ENCODE peak calls at places on chromosomes 11 and 22, in ten cellular contexts. V is GM23338, I is brain microvascular endothelial cell, J is astrocyte of the spinal cord, L is RWPE1, K is GM13977, R is tibial nerve, Z is neural crest cell, P is suprapubic skin, S is left ventricle myocardium inferior. Y is an unnamed sample.

GRCh38 chr11:67416416-67417335 is 1.2 kb downstream of the CARNS1 start:
- DNase-seq in K (no peak), J (peak; percentile 13), V (peak; percentile 36), R (no peak), Z (no peak), S (no peak), P (no peak), L (no peak), I (no peak), Y (no peak)

GRCh38 chr11:93487032-93487483 is 56.1 kb downstream of the SMCO4 start:
- DNase-seq in P (no peak), L (no peak), I (no peak), S (no peak), J (no peak), Z (no peak), R (no peak), V (no peak), K (no peak), Y (no peak)

GRCh38 chr11:86162257-86162656 is 82.3 kb upstream of the EED start:
- DNase-seq in S (peak; percentile 34), K (no peak), L (no peak), Z (no peak), V (no peak), P (no peak), J (peak; percentile 86), I (peak; percentile 88), R (no peak), Y (peak; percentile 39)

GRCh38 chr22:39382410-39382809 is 17.2 kb upstream of the TAB1 start:
- DNase-seq in J (no peak), V (no peak), L (no peak), Z (no peak), R (no peak), P (no peak), I (no peak), K (peak; percentile 78), S (no peak), Y (no peak)

GRCh38 chr11:108679045-108679444 is 14.2 kb downstream of the DDX10 start:
- DNase-seq in V (no peak), P (no peak), J (no peak), I (no peak), S (no peak), R (no peak), L (no peak), Z (no peak), K (no peak), Y (no peak)

GRCh38 chr11:86816251-86816726 is 15.9 kb downstream of the PRSS23 start:
- DNase-seq in L (no peak), K (no peak), J (peak; percentile 61), S (no peak), V (no peak), P (no peak), I (peak; percentile 69), R (no peak), Z (no peak), Y (no peak)

GRCh38 chr11:130585545-130585944 is 137.1 kb downstream of the ADAMTS15 start:
- DNase-seq in Z (no peak), P (no peak), V (peak; percentile 14), J (peak; percentile 37), K (no peak), I (peak; percentile 18), L (peak; percentile 35), S (no peak), R (no peak), Y (no peak)

GRCh38 chr11:18750944-18751343 is 25.0 kb upstream of the IGSF22 start:
- DNase-seq in J (no peak), I (no peak), L (no peak), S (no peak), V (no peak), P (no peak), K (no peak), Z (no peak), R (no peak), Y (no peak)

GRCh38 chr11:65429069-65429681 is 6.6 kb downstream of the NEAT1 start:
- DNase-seq in L (no peak), J (peak; percentile 75), I (peak; percentile 60), S (no peak), Z (no peak), K (no peak), P (peak; percentile 71), R (no peak), V (peak; percentile 35), Y (no peak)

GRCh38 chr22:23313791-23314567 is 133.7 kb downstream of the BCR start:
- DNase-seq in R (no peak), S (no peak), P (no peak), I (no peak), K (peak; percentile 3), J (no peak), L (no peak), Z (no peak), V (no peak), Y (no peak)

DNA sequence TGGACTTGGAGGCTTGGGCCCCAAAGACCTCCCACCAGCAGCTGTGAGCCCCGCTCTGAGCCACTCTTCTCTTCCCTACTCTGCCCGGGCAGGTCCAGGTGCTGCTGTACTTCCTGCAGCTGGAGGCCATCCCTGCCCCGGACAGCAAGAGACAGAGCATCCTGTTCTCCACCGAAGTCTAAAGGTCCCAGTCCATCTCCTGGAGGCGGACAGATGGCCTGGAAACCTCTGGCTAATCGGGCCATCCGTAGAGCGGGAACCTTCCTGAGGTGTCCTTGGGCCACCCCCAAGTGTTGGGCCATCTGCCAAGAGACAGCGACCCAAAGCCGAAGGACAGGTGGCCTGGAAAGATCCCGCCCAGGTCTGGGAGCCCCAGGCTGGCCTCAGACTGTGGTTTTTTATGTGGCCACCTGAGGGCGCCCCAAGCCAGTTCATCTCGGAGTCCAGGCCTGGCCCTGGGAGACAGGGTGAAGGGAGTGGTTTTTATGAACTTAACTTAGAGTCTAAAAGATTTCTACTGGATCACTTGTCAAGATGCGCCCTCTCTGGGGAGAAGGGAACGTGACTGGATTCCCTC is 135.1 kb downstream of the BCR start:
- DNase-seq in L (peak; percentile 22), I (peak; percentile 66), Z (peak; percentile 66), R (peak; percentile 56), P (no peak), J (peak; percentile 76), S (peak; percentile 68), V (peak; percentile 67), K (peak; percentile 68), Y (peak; percentile 4)
- TF ChIP-seq CTCF in L (peak; percentile 68), I (peak; percentile 66), Z (peak; percentile 86), R (peak; percentile 58), P (peak; percentile 22), J (peak; percentile 69), S (peak; percentile 83), V (peak; percentile 15), K (peak; percentile 72), Y (peak; percentile 63)

DNA sequence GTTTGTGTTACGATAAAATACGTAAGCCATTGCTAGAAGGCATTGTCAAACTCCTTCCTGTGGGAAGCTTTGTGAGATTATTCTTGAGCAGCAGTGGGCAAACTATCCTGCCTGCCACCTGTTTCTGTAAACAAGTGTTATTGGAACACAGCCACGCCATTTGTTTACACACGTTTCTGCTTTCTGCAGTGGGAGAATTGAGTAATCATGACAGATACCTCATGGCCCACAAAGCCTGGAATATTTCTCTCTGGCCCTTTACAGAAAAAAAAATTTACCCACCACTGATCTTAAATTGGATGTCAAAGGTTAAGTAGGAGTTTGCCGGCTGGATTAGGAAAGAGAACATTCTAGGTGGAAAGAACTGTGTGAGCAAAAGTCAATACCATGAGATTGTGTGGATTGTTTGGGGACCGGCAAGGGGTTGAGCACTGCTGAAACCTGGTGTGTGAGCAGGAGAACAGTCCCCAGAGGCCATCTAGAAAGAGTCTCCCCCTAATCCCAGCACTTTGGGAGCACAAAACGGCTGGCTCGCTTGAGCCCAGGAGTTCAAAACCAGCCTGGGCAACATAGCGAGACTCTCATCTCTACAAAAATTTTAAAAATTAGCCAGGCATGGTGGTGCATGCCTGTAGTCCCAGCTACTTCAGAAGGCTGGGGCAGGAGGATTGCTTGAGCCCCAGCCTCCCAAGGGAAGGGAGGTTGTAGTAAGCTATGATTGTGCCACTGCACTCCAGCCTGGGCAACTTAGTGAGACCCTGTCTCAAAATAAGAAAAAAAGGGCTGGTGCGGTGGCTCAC is 6.0 kb upstream of the PLA2G6 start:
- DNase-seq in S (no peak), I (no peak), J (no peak), K (no peak), R (no peak), V (no peak), P (no peak), L (no peak), Z (no peak), Y (no peak)
- TF ChIP-seq CTCF in S (no peak), I (no peak), J (no peak), K (no peak), R (no peak), V (no peak), P (no peak), L (no peak), Z (no peak), Y (no peak)

GRCh38 chr11:101458161-101458560 is 125.6 kb downstream of the TRPC6 start:
- DNase-seq in L (no peak), R (no peak), Z (no peak), J (peak; percentile 44), I (no peak), S (no peak), K (no peak), V (no peak), P (no peak), Y (no peak)

GRCh38 chr11:101453682-101454081 is 130.1 kb downstream of the TRPC6 start:
- DNase-seq in J (peak; percentile 28), I (peak; percentile 13), P (no peak), V (no peak), S (no peak), K (no peak), R (no peak), L (no peak), Z (no peak), Y (no peak)

GRCh38 chr11:101459020-101459419 is 124.8 kb downstream of the TRPC6 start:
- DNase-seq in R (no peak), V (no peak), J (no peak), K (no peak), S (no peak), I (no peak), L (no peak), Z (no peak), P (no peak), Y (no peak)

GRCh38 chr11:101456812-101457211 is 127.0 kb downstream of the TRPC6 start:
- DNase-seq in Z (no peak), V (no peak), R (no peak), P (no peak), L (no peak), K (no peak), I (no peak), S (no peak), J (peak; percentile 45), Y (no peak)
- TF ChIP-seq CTCF in Z (peak; percentile 74), V (peak; percentile 58), R (peak; percentile 19), P (no peak), L (peak; percentile 47), K (no peak), I (peak; percentile 6), S (peak; percentile 59), J (peak; percentile 16), Y (peak; percentile 32)

DNA sequence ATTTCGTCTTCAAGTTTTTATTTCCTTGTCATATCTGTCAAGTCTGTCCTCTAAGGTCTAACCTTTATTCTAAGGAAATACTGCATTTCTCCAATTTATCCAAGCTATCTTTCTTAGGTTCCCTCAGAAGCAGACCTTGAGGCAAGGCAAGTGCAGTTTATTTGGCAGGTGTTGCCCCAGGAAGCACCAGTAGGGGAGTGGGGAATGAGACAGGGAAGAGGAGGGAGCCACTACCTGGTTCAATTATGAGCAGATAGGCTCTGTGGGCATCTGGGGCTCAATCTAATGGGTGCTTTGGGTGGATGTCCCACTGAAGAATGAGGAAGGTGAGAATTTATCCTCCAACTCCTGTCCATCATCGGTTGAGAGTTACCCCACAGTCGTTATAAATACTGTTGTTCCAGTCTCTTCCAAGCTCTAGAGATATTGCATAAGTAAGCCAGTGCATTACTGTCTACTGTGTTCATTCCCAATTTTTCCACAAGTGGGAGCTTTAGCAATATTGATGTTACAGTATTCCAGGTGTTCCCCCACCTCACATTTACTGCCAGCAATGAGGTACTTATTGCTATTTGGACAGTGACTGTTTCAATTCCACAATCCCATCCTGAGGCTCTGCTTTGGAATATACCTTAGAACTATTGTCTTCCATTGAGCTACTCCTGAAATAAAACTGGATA is 154.9 kb upstream of the CEP126 start:
- DNase-seq in P (no peak), S (no peak), J (no peak), I (no peak), V (peak; percentile 8), L (peak; percentile 22), K (no peak), R (no peak), Z (no peak), Y (no peak)
- TF ChIP-seq CTCF in P (no peak), S (peak; percentile 13), J (peak; percentile 31), I (peak; percentile 38), V (no peak), L (no peak), K (no peak), R (no peak), Z (no peak), Y (peak; percentile 39)

Y was measured in AG09319.